ENCODE peak calls at places on chromosomes 6 and 20, in eight cellular contexts. F, K, A, M, W, R, Q and D are unnamed samples. For H3K9me3, the result is how much of the 10 kb centered on the place peaks cover.

GRCh38 chr6:91717094-91717493 is 1130.2 kb upstream of the MAP3K7 start:
- DNase-seq in F (no peak), K (no peak), A (no peak), M (no peak), W (no peak), R (no peak), Q (no peak), D (no peak)

GRCh38 chr20:62578294-62578897 is 63.9 kb upstream of the SLCO4A1 start:
- DNase-seq in F (no peak), K (no peak), A (no peak), M (no peak), W (no peak), R (no peak), Q (no peak), D (no peak)

GRCh38 chr6:38997128-38997761 is 51.3 kb upstream of the GLP1R start:
- DNase-seq in F (peak), K (no peak), A (no peak), M (no peak), W (no peak), R (peak), Q (no peak), D (no peak)

GRCh38 chr6:87923389-87924050 is 124.1 kb upstream of the SPACA1 start:
- DNase-seq in F (no peak), K (no peak), A (no peak), M (no peak), W (no peak), R (no peak), Q (no peak), D (no peak)

GRCh38 chr6:7732219-7732618 is 6.3 kb downstream of the BMP6 start:
- DNase-seq in F (no peak), K (no peak), A (no peak), M (no peak), W (no peak), R (no peak), Q (no peak), D (no peak)

GRCh38 chr6:13935190-13935880 is 10.6 kb downstream of the RNF182 start:
- DNase-seq in F (no peak), K (no peak), A (no peak), M (no peak), W (no peak), R (no peak), Q (no peak), D (no peak)

GRCh38 chr6:100283288-100283687 is 181.4 kb downstream of the SIM1 start:
- DNase-seq in F (peak), K (no peak), A (no peak), M (no peak), W (no peak), R (no peak), Q (no peak), D (no peak)

GRCh38 chr6:56699066-56699654 is 56.5 kb upstream of the DST start:
- DNase-seq in F (no peak), K (no peak), A (no peak), M (no peak), W (no peak), R (no peak), Q (no peak), D (no peak)

GRCh38 chr20:25227317-25227831 is 20.5 kb upstream of the PYGB start:
- DNase-seq in F (peak), K (no peak), A (no peak), M (peak), W (no peak), R (no peak), Q (no peak), D (no peak)

GRCh38 chr6:157164972-157165371 is 158.3 kb downstream of the TMEM242 start:
- DNase-seq in F (no peak), K (no peak), A (no peak), M (no peak), W (no peak), R (no peak), Q (no peak), D (no peak)

GRCh38 chr6:82890240-82890639 is 175.4 kb downstream of the UBE3D start:
- DNase-seq in F (no peak), K (no peak), A (no peak), M (no peak), W (no peak), R (no peak), Q (no peak), D (no peak)

GRCh38 chr6:43055966-43056365 is 2.3 kb upstream of the CUL7 start:
- DNase-seq in F (no peak), K (no peak), A (no peak), M (no peak), W (no peak), R (no peak), Q (no peak), D (no peak)

GRCh38 chr20:20492521-20493334 is 124.8 kb downstream of the INSM1 start:
- DNase-seq in F (no peak), K (no peak), A (no peak), M (no peak), W (no peak), R (no peak), Q (no peak), D (no peak)

GRCh38 chr20:2558581-2559301 is 22.4 kb downstream of the TMC2 start:
- DNase-seq in F (no peak), K (no peak), A (no peak), M (no peak), W (no peak), R (no peak), Q (no peak), D (no peak)

GRCh38 chr6:138052783-138053182 is 54.4 kb downstream of the PERP start:
- DNase-seq in F (no peak), K (no peak), A (no peak), M (no peak), W (no peak), R (no peak), Q (no peak), D (no peak)

GRCh38 chr20:1946762-1947534 is 46.9 kb downstream of the PDYN start:
- DNase-seq in F (no peak), K (peak), A (no peak), M (no peak), W (no peak), R (no peak), Q (peak), D (no peak)

GRCh38 chr6:99219788-99220187 is 129.7 kb downstream of the FAXC start:
- DNase-seq in F (no peak), K (no peak), A (no peak), M (no peak), W (no peak), R (no peak), Q (no peak), D (no peak)

GRCh38 chr6:35370799-35371493 is 28.6 kb downstream of the PPARD start:
- DNase-seq in F (no peak), K (no peak), A (no peak), M (peak), W (no peak), R (no peak), Q (no peak), D (no peak)

GRCh38 chr20:63186084-63186483 is 29.8 kb downstream of the YTHDF1 start:
- DNase-seq in F (no peak), K (no peak), A (no peak), M (no peak), W (no peak), R (no peak), Q (no peak), D (no peak)

GRCh38 chr6:3176562-3177355 is 19.4 kb upstream of the TUBB2A start:
- DNase-seq in F (peak), K (peak), A (peak), M (no peak), W (peak), R (no peak), Q (peak), D (no peak)
- H3K9me3 ChIP-seq in F (under half), K (under half), A (under half), M (under half), W (under half), R (under half), Q (under half), D (under half)

GRCh38 chr20:21804779-21805178 is 99.3 kb downstream of the PAX1 start:
- DNase-seq in F (no peak), K (no peak), A (no peak), M (no peak), W (no peak), R (no peak), Q (no peak), D (no peak)

GRCh38 chr20:21808139-21808538 is 102.7 kb downstream of the PAX1 start:
- DNase-seq in F (no peak), K (no peak), A (no peak), M (no peak), W (no peak), R (no peak), Q (no peak), D (no peak)

GRCh38 chr20:21812384-21812783 is 106.9 kb downstream of the PAX1 start:
- DNase-seq in F (no peak), K (no peak), A (no peak), M (no peak), W (no peak), R (no peak), Q (no peak), D (no peak)

GRCh38 chr20:21809961-21810523 is 104.6 kb downstream of the PAX1 start:
- DNase-seq in F (no peak), K (no peak), A (no peak), M (no peak), W (no peak), R (no peak), Q (no peak), D (no peak)

DNA sequence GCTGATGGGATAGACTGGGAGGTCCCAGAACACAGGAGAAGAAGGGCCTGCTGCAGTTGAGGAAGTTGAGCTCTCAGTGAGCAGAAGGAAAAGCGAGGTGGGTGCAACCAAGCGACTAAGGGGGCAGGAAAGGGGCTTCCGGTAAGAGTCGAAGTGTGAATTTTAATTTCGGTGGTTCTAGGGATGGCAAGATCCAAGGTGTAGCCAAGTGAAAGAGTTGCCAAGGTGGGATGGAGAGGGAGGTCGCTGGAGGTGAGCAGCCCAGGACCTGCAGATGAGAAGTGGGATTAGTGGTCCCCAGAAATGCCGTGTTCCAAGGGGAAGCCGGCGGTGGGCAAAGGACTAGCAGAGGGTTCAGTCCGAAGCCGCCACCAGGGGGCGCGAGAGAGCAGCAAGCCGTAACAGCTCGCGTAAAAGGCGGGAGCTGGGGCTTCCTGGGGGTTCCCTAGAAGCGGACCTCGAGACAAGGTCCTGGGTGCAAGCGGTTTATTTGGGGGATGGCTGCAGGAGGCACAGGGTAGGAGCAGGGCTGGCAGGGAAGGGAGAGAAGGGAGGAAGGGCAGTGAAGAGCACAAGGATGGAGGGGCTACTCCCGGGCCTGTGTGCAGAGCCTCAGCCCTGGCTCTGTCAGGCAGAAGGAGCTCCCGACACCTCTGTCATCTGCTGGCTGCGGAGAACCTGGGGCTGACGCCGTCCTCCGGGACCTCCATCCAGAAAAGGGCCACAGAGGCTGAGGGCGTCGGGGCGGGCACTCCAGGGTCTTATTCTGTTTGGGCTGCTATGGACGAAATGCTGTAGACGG is 103.6 kb downstream of the PAX1 start:
- DNase-seq in F (no peak), K (no peak), A (peak), M (peak), W (no peak), R (no peak), Q (peak), D (no peak)
- H3K9me3 ChIP-seq in F (under half), K (under half), A (under half), M (under half), W (under half), R (under half), Q (under half), D (under half)

GRCh38 chr20:29300579-29301551 is 1956.6 kb upstream of the DEFB115 start:
- DNase-seq in F (no peak), K (no peak), A (no peak), M (no peak), W (no peak), R (no peak), Q (no peak), D (no peak)

GRCh38 chr20:29298271-29298590 is 1959.2 kb upstream of the DEFB115 start:
- DNase-seq in F (no peak), K (no peak), A (no peak), M (no peak), W (no peak), R (no peak), Q (no peak), D (no peak)

GRCh38 chr20:29298759-29299613 is 1958.5 kb upstream of the DEFB115 start:
- DNase-seq in F (no peak), K (no peak), A (no peak), M (no peak), W (no peak), R (no peak), Q (no peak), D (no peak)

GRCh38 chr20:29301624-29302259 is 1955.7 kb upstream of the DEFB115 start:
- DNase-seq in F (no peak), K (no peak), A (no peak), M (no peak), W (no peak), R (no peak), Q (no peak), D (no peak)

DNA sequence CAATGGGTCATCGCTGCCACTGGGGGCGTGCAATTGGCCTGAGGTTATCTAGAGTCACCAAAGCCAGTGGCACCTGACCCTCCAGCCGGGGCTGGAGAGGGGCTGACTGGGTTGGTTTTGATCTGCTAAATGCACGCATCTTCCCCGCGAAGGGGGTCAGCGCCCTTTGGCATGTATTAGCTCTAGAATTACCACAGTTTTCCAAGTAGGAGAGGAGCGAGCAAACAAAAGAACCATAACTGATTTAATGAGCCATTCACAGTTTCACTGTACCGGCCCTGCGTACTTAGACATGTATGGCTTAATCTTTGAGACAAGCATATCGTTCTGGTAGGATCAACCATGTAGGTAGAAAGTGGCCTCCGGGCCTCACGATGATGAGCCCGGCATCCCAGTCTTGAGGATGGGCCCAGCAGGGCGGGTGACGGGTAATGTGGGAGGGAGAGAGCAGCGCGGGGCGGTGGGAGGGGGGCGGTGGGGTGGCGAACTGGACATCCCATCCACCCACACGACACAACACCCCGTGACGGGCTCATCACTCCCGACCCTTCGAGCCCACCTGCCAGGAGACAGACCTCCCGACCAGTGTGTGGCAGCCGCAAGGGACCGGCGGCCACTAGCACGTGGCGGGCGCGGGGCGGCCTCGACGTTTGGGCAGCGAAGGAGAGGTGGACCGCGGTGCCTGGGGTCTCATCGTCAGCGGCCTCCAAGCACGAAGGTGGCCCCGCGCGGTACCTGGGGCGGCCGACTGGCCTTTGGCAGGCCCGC is 1957.5 kb upstream of the DEFB115 start:
- DNase-seq in F (no peak), K (no peak), A (no peak), M (no peak), W (no peak), R (no peak), Q (no peak), D (no peak)
- H3K9me3 ChIP-seq in F (half or more), K (under half), A (under half), M (under half), W (half or more), R (under half), Q (under half), D (under half)

GRCh38 chr6:167558213-167558869 is 233.5 kb downstream of the TTLL2 start:
- DNase-seq in F (no peak), K (no peak), A (no peak), M (no peak), W (no peak), R (no peak), Q (no peak), D (no peak)

GRCh38 chr6:167554854-167555253 is 230.0 kb downstream of the TTLL2 start:
- DNase-seq in F (no peak), K (no peak), A (no peak), M (no peak), W (no peak), R (no peak), Q (no peak), D (no peak)

GRCh38 chr6:167553716-167554115 is 228.8 kb downstream of the TTLL2 start:
- DNase-seq in F (no peak), K (no peak), A (no peak), M (no peak), W (no peak), R (no peak), Q (no peak), D (no peak)

GRCh38 chr6:167552961-167553360 is 228.1 kb downstream of the TTLL2 start:
- DNase-seq in F (no peak), K (no peak), A (no peak), M (no peak), W (no peak), R (no peak), Q (no peak), D (no peak)

DNA sequence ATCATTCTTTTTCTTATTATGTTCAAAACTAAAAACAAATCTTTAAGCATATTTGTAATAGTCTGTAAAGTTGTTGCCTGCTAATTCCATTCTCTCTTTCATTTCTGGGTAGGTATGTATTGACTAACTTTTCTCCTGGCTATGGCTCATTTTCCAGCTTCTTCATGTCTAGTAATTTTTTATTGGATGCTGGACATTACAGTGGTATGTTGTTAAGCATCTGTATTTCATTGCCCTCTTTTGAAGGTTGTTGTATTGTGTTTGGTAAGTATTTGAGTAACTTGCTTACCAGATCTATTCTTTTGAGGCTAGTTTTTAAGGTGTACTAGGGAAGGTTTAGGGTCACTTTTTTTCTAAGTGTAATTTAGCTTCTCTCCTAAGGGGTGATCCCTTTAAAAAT is 230.9 kb downstream of the TTLL2 start:
- DNase-seq in F (no peak), K (no peak), A (no peak), M (no peak), W (no peak), R (no peak), Q (no peak), D (no peak)
- H3K9me3 ChIP-seq in F (under half), K (under half), A (under half), M (under half), W (half or more), R (under half), Q (under half), D (under half)

GRCh38 chr6:72238900-72239299 is 352.6 kb downstream of the RIMS1 start:
- DNase-seq in F (peak), K (no peak), A (no peak), M (no peak), W (no peak), R (no peak), Q (no peak), D (no peak)

DNA sequence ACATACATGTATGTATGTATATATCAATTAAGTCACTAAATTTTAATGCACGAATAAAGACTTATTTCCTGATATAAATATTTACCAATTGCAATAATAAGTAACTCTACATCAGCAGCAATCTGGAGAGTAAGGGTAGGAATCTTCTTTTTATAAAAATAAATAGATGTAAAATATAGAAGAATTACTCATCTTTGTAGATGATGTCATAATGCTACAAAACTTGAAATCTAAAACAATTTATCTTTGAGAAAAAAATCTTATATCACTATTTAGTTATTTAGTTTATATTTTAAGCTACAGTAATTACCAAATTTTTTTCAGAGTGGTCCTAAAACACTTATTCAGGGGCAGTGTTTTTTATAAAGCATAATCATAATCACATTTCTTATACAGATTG is 351.7 kb downstream of the RIMS1 start:
- DNase-seq in F (no peak), K (no peak), A (no peak), M (no peak), W (no peak), R (no peak), Q (no peak), D (no peak)
- H3K9me3 ChIP-seq in F (under half), K (under half), A (under half), M (under half), W (under half), R (under half), Q (under half), D (under half)

GRCh38 chr20:16066571-16066970 is 506.7 kb downstream of the KIF16B start:
- DNase-seq in F (no peak), K (no peak), A (no peak), M (no peak), W (no peak), R (no peak), Q (no peak), D (no peak)

GRCh38 chr20:16069416-16070010 is 503.7 kb downstream of the KIF16B start:
- DNase-seq in F (no peak), K (no peak), A (no peak), M (no peak), W (no peak), R (no peak), Q (no peak), D (no peak)

DNA sequence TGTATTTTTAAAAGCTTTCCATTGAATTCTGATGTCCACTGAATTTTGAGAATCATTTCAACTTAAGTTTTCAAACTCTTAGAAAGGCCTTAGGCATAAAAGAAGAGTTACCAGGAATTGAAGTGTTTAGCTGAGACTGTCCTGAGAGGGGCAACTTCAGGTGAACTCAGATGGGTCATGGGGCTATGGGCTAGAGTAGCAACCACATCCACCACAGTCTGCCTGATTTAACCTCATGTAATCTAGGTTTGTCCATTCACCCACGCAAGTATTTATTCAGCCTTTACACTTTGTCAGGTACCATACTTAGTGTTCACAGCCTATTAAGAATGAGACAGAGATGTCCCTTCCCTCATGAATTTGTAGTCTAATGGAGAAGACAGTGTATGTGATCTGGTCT is 501.0 kb downstream of the KIF16B start:
- DNase-seq in F (no peak), K (no peak), A (no peak), M (no peak), W (no peak), R (no peak), Q (no peak), D (no peak)
- H3K9me3 ChIP-seq in F (under half), K (under half), A (under half), M (under half), W (under half), R (under half), Q (under half), D (under half)